ENCODE peak calls at places on chromosomes 5 and 9, in seven cellular contexts. A is cardiac fibroblast, R is chondrocyte, V is kidney epithelial cell, G is type B pancreatic cell, E is PC-9, H is A549. Y is an unnamed sample.

GRCh38 chr9:2026598-2026997 is 11.5 kb downstream of the SMARCA2 start:
- DNase-seq in G (no peak), A (peak), R (no peak), H (no peak), E (no peak), V (no peak), Y (no peak)

GRCh38 chr9:129639756-129640085 is 2.2 kb downstream of the ASB6 start:
- DNase-seq in V (no peak), G (no peak), R (no peak), A (no peak), H (no peak), E (no peak), Y (no peak)

GRCh38 chr5:16152601-16153568 is 26.7 kb downstream of the MARCHF11 start:
- DNase-seq in R (no peak), A (no peak), V (no peak), G (no peak), H (no peak), E (no peak), Y (no peak)

GRCh38 chr5:159106569-159107282 is 7.0 kb upstream of the EBF1 start:
- DNase-seq in R (peak), G (peak), V (no peak), H (peak), E (no peak), A (peak), Y (peak)

GRCh38 chr9:9920425-9920824 is 692.4 kb downstream of the PTPRD start:
- DNase-seq in H (no peak), G (no peak), R (no peak), E (no peak), V (no peak), A (no peak), Y (no peak)

GRCh38 chr9:82605657-82606031 is 457.3 kb downstream of the RASEF start:
- DNase-seq in R (no peak), H (no peak), A (no peak), V (no peak), E (no peak), G (no peak), Y (no peak)

GRCh38 chr5:154039458-154039829 is 677 bp downstream of the MFAP3 start:
- DNase-seq in A (no peak), H (no peak), E (no peak), R (no peak), V (no peak), G (no peak), Y (no peak)

GRCh38 chr5:160657622-160658458 is 194.2 kb downstream of the ATP10B start:
- DNase-seq in G (no peak), V (no peak), R (no peak), A (no peak), H (no peak), E (no peak), Y (no peak)

GRCh38 chr9:96719538-96720315 is 58.2 kb downstream of the ZNF510 start:
- DNase-seq in A (no peak), V (peak), H (no peak), R (no peak), G (no peak), E (no peak), Y (no peak)

GRCh38 chr9:92482336-92482735 is at the start of gene ASPN:
- DNase-seq in G (no peak), A (peak), E (no peak), V (no peak), H (no peak), R (no peak), Y (no peak)

GRCh38 chr5:141641634-141642278 is 5.0 kb downstream of the RELL2 start:
- DNase-seq in A (peak), R (no peak), H (peak), G (no peak), V (peak), E (peak), Y (no peak)

DNA sequence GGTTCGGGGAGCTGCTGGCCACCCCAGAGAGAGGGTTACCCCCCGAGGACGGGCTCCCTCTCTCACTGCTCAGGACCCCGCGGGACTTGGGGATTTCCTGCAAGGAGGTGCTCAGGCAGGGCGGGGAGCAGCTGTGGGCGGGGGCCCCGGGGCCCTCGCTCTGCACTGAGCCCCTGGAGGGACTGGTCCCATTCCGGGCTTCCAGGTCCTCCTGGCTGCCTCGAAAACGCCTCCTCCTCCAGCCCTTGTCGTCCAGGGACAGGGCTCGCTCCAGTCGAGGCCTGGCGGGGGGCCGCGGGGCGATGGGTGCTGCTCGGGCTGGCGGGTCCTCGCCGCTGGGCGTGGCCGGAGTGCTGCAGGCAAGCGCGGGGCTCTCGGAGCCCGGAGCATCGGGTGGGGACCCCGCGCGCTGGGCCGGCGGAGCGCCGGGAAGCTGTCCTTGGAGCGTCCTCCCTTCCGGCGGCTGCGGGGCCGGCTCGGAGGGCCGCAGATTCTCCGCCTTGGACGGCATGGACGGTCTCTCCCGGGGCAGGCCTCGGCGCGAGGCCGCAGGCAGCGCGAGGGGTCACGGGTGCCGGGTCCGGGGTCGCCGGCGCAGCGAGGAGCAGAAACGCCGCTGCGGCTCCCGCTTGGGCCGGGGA is 616 bp downstream of the INPP5E start:
- DNase-seq in G (no peak), E (no peak), R (no peak), H (peak), V (no peak), A (peak), Y (peak)
- TF ChIP-seq CTCF in G (no peak), E (no peak), R (no peak), H (no peak), V (no peak), A (no peak), Y (no peak)

DNA sequence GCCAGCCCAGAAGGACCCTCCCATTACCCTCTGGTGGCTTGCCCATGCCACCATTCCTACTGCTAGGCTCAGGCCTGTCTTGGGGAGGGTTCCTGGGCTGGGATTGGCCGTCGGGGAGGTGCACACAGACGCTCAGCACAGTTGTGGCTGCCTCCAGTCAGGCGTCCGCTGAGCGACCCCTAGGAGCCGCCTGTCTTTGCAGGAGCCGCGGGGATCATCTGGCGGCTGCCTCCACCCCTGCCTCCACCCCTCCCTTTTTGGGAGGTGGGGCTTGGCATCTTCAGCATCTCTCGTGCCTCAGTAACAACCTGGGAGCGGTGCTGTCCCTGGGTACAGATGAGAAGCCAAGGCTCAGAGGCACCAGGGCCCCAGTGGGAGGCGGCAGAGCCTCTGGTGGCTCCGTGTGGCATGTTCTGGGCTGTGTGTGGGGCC is 39.6 kb downstream of the RXRA start:
- DNase-seq in G (no peak), V (no peak), R (no peak), A (no peak), E (no peak), H (peak), Y (no peak)
- TF ChIP-seq CTCF in G (no peak), V (no peak), R (peak), A (no peak), E (no peak), H (no peak), Y (no peak)

GRCh38 chr5:133996683-133997252 is 8.0 kb downstream of the VDAC1 start:
- DNase-seq in R (no peak), V (no peak), H (no peak), A (no peak), E (no peak), G (no peak), Y (peak)
- TF ChIP-seq CTCF in R (peak), V (peak), H (peak), A (peak), E (peak), G (peak), Y (peak)

GRCh38 chr9:113998529-113999255 is 79.4 kb downstream of the AMBP start:
- DNase-seq in A (peak), G (peak), V (no peak), H (peak), E (no peak), R (no peak), Y (no peak)
- TF ChIP-seq CTCF in A (no peak), G (peak), V (peak), H (peak), E (no peak), R (peak), Y (no peak)

DNA sequence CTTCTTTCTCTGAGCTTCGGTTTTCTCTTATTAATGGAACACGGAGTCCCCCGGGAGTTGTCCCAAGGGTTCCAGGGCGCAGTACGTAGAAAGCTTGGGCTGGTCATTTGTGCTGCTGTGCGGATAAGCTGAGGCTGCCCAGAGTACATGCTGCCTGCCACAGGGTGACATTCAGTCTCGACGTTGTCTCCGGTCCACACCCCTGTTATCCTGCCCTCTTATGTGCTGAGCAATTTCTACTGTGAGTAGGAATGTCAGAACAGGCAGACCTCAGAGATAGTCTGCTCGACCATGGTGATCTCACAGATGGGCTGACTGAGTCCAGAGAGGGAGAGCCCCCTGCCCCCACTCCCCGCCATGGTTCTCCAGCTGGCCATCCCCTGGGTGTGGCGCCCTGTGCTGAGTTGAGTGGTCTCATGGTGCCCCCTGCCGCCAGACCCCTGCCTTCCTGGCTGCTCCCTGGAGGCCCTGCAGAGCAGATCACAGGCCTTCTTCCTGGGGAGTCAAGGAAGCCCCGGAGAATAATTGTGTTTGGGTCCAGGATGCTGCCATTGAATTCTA is 124.0 kb downstream of the RGS3 start:
- DNase-seq in A (peak), G (no peak), E (peak), R (peak), V (no peak), H (no peak), Y (peak)
- TF ChIP-seq CTCF in A (peak), G (peak), E (no peak), R (peak), V (peak), H (no peak), Y (no peak)

GRCh38 chr5:7850533-7851239 is at the start of gene CFAP90:
- DNase-seq in A (peak), G (peak), R (peak), E (no peak), H (peak), V (no peak), Y (peak)

GRCh38 chr5:7848296-7848695 is 2.6 kb downstream of the CFAP90 start:
- DNase-seq in V (no peak), H (no peak), A (peak), G (no peak), E (no peak), R (no peak), Y (no peak)

GRCh38 chr5:7851240-7851592 is 283 bp upstream of the CFAP90 start:
- DNase-seq in E (no peak), A (no peak), R (no peak), G (no peak), V (no peak), H (no peak), Y (no peak)

GRCh38 chr5:7850241-7850532 is 746 bp downstream of the CFAP90 start:
- DNase-seq in R (no peak), H (no peak), G (peak), E (no peak), V (no peak), A (no peak), Y (no peak)

GRCh38 chr5:7849531-7850240 is 1.2 kb downstream of the CFAP90 start:
- DNase-seq in H (peak), G (no peak), A (no peak), E (no peak), R (no peak), V (no peak), Y (peak)
- TF ChIP-seq CTCF in H (peak), G (peak), A (no peak), E (no peak), R (peak), V (peak), Y (no peak)

GRCh38 chr5:59584858-59585846 is 308.4 kb downstream of the PDE4D start:
- DNase-seq in V (no peak), G (no peak), H (no peak), E (no peak), A (no peak), R (no peak), Y (no peak)

GRCh38 chr5:59591162-59591561 is 302.4 kb downstream of the PDE4D start:
- DNase-seq in E (peak), H (no peak), G (no peak), R (no peak), V (no peak), A (no peak), Y (no peak)

GRCh38 chr5:59586811-59587340 is 306.6 kb downstream of the PDE4D start:
- DNase-seq in G (no peak), A (no peak), V (no peak), H (no peak), E (no peak), R (no peak), Y (no peak)

GRCh38 chr5:59588922-59589321 is 304.6 kb downstream of the PDE4D start:
- DNase-seq in H (peak), E (no peak), A (peak), G (no peak), R (no peak), V (no peak), Y (no peak)

GRCh38 chr5:59587489-59588337 is 305.8 kb downstream of the PDE4D start:
- DNase-seq in V (peak), R (no peak), A (peak), H (peak), G (peak), E (no peak), Y (peak)
- TF ChIP-seq CTCF in V (peak), R (peak), A (peak), H (peak), G (peak), E (no peak), Y (no peak)

DNA sequence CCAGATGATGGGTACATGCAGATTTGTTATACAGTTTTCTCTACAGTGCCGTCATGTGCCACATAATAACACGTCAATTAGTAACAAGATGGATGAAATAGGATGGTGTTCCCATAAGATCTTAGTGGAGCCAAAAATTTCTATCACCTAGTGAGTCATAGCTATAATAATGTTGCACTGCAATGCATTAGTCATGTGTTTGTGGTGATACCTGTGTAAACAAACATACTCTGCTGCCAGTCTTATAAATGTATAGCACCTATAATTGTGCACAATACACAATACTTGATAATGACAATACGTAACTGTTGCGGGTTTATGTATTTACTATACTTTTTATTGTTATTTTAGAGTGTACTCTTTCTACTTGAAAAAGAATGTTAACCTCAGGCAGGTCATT is 865.4 kb downstream of the MAT2B start:
- DNase-seq in A (peak), E (peak), R (no peak), H (no peak), G (no peak), V (no peak), Y (no peak)
- TF ChIP-seq CTCF in A (no peak), E (no peak), R (no peak), H (no peak), G (no peak), V (no peak), Y (no peak)

GRCh38 chr5:4700082-4700481 is 440.0 kb upstream of the ADAMTS16 start:
- DNase-seq in A (peak), V (peak), G (peak), E (peak), H (peak), R (no peak), Y (peak)
- TF ChIP-seq CTCF in A (peak), V (peak), G (peak), E (peak), H (peak), R (peak), Y (peak)

GRCh38 chr9:99889120-99889519 is 17.3 kb upstream of the STX17 start:
- DNase-seq in V (no peak), H (peak), G (no peak), A (no peak), R (no peak), E (no peak), Y (no peak)
- TF ChIP-seq CTCF in V (no peak), H (no peak), G (no peak), A (no peak), R (no peak), E (no peak), Y (no peak)

Y was measured in endothelial cell.